ENCODE peak calls at places on chromosomes 1 and 21, in nine cellular contexts. One of them, this sample, is unnamed.

GRCh38 chr1:199312626-199313025 is 673.8 kb downstream of the PTPRC start:
- DNase-seq in kidney tubule cell: no peak
- DNase-seq in HEK293T: no peak
- DNase-seq in mesendoderm: no peak
- DNase-seq in choroid plexus epithelial cell: no peak
- DNase-seq in astrocyte of the cerebellum: no peak
- DNase-seq in dermis blood vessel endothelial cell: no peak
- DNase-seq in neural progenitor cell: no peak
- DNase-seq in kidney glomerular epithelial cell: no peak
- DNase-seq in this sample: no peak

GRCh38 chr1:192513697-192514096 is 61.9 kb upstream of the RGS1 start:
- DNase-seq in kidney tubule cell: no peak
- DNase-seq in choroid plexus epithelial cell: no peak
- DNase-seq in dermis blood vessel endothelial cell: peak
- DNase-seq in HEK293T: no peak
- DNase-seq in mesendoderm: peak
- DNase-seq in astrocyte of the cerebellum: no peak
- DNase-seq in neural progenitor cell: no peak
- DNase-seq in kidney glomerular epithelial cell: no peak
- DNase-seq in this sample: no peak

GRCh38 chr1:207002731-207003146 is 29.8 kb downstream of the C1orf116 start:
- DNase-seq in dermis blood vessel endothelial cell: no peak
- DNase-seq in astrocyte of the cerebellum: peak
- DNase-seq in kidney tubule cell: no peak
- DNase-seq in mesendoderm: no peak
- DNase-seq in kidney glomerular epithelial cell: no peak
- DNase-seq in HEK293T: no peak
- DNase-seq in neural progenitor cell: no peak
- DNase-seq in choroid plexus epithelial cell: peak
- DNase-seq in this sample: no peak

GRCh38 chr1:37509181-37509580 is 5.4 kb downstream of the MEAF6 start:
- DNase-seq in neural progenitor cell: peak
- DNase-seq in mesendoderm: peak
- DNase-seq in dermis blood vessel endothelial cell: peak
- DNase-seq in choroid plexus epithelial cell: peak
- DNase-seq in HEK293T: peak
- DNase-seq in astrocyte of the cerebellum: peak
- DNase-seq in kidney glomerular epithelial cell: no peak
- DNase-seq in kidney tubule cell: peak
- DNase-seq in this sample: peak

GRCh38 chr1:68551459-68551858 is 54.6 kb upstream of the DEPDC1 start:
- DNase-seq in mesendoderm: no peak
- DNase-seq in neural progenitor cell: no peak
- DNase-seq in dermis blood vessel endothelial cell: peak
- DNase-seq in astrocyte of the cerebellum: no peak
- DNase-seq in kidney tubule cell: no peak
- DNase-seq in HEK293T: no peak
- DNase-seq in kidney glomerular epithelial cell: no peak
- DNase-seq in choroid plexus epithelial cell: no peak
- DNase-seq in this sample: no peak

GRCh38 chr1:176450526-176450925 is 12.4 kb upstream of the PAPPA2 start:
- DNase-seq in astrocyte of the cerebellum: no peak
- DNase-seq in choroid plexus epithelial cell: no peak
- DNase-seq in neural progenitor cell: no peak
- DNase-seq in kidney tubule cell: peak
- DNase-seq in HEK293T: no peak
- DNase-seq in dermis blood vessel endothelial cell: no peak
- DNase-seq in kidney glomerular epithelial cell: peak
- DNase-seq in mesendoderm: no peak
- DNase-seq in this sample: peak

GRCh38 chr1:48039088-48040049 is 42.2 kb upstream of the TRABD2B start:
- DNase-seq in kidney tubule cell: peak
- DNase-seq in HEK293T: no peak
- DNase-seq in choroid plexus epithelial cell: peak
- DNase-seq in kidney glomerular epithelial cell: peak
- DNase-seq in astrocyte of the cerebellum: no peak
- DNase-seq in dermis blood vessel endothelial cell: no peak
- DNase-seq in mesendoderm: no peak
- DNase-seq in neural progenitor cell: no peak
- DNase-seq in this sample: peak

GRCh38 chr1:238232036-238232744 is 341.5 kb upstream of the ZP4 start:
- DNase-seq in kidney tubule cell: no peak
- DNase-seq in dermis blood vessel endothelial cell: no peak
- DNase-seq in kidney glomerular epithelial cell: no peak
- DNase-seq in astrocyte of the cerebellum: no peak
- DNase-seq in mesendoderm: no peak
- DNase-seq in neural progenitor cell: no peak
- DNase-seq in HEK293T: no peak
- DNase-seq in choroid plexus epithelial cell: no peak
- DNase-seq in this sample: no peak

GRCh38 chr1:226870323-226871046 is at the start of gene PSEN2:
- DNase-seq in kidney tubule cell: peak
- DNase-seq in neural progenitor cell: peak
- DNase-seq in astrocyte of the cerebellum: no peak
- DNase-seq in dermis blood vessel endothelial cell: peak
- DNase-seq in HEK293T: peak
- DNase-seq in mesendoderm: peak
- DNase-seq in choroid plexus epithelial cell: peak
- DNase-seq in kidney glomerular epithelial cell: peak
- DNase-seq in this sample: peak

GRCh38 chr1:23525558-23526174 is 5.4 kb downstream of the E2F2 start:
- DNase-seq in dermis blood vessel endothelial cell: no peak
- DNase-seq in kidney tubule cell: no peak
- DNase-seq in mesendoderm: no peak
- DNase-seq in kidney glomerular epithelial cell: no peak
- DNase-seq in choroid plexus epithelial cell: no peak
- DNase-seq in astrocyte of the cerebellum: no peak
- DNase-seq in neural progenitor cell: no peak
- DNase-seq in HEK293T: no peak
- DNase-seq in this sample: no peak

GRCh38 chr1:38138498-38139233 is 92.1 kb upstream of the POU3F1 start:
- DNase-seq in kidney tubule cell: peak
- DNase-seq in dermis blood vessel endothelial cell: peak
- DNase-seq in neural progenitor cell: peak
- DNase-seq in HEK293T: no peak
- DNase-seq in kidney glomerular epithelial cell: peak
- DNase-seq in mesendoderm: peak
- DNase-seq in astrocyte of the cerebellum: peak
- DNase-seq in choroid plexus epithelial cell: peak
- DNase-seq in this sample: peak

GRCh38 chr21:34126269-34126668 is 52.9 kb downstream of the MRPS6 start:
- DNase-seq in astrocyte of the cerebellum: peak
- DNase-seq in neural progenitor cell: peak
- DNase-seq in mesendoderm: peak
- DNase-seq in dermis blood vessel endothelial cell: peak
- DNase-seq in choroid plexus epithelial cell: peak
- DNase-seq in kidney glomerular epithelial cell: peak
- DNase-seq in HEK293T: no peak
- DNase-seq in kidney tubule cell: peak
- DNase-seq in this sample: no peak

GRCh38 chr1:6438047-6438525 is 13.5 kb downstream of the ESPN start:
- DNase-seq in astrocyte of the cerebellum: peak
- DNase-seq in neural progenitor cell: peak
- DNase-seq in kidney tubule cell: peak
- DNase-seq in HEK293T: peak
- DNase-seq in dermis blood vessel endothelial cell: peak
- DNase-seq in mesendoderm: peak
- DNase-seq in choroid plexus epithelial cell: peak
- DNase-seq in kidney glomerular epithelial cell: peak
- DNase-seq in this sample: peak

GRCh38 chr1:232599178-232600041 is 30.5 kb downstream of the SIPA1L2 start:
- DNase-seq in kidney glomerular epithelial cell: peak
- DNase-seq in choroid plexus epithelial cell: no peak
- DNase-seq in kidney tubule cell: peak
- DNase-seq in neural progenitor cell: no peak
- DNase-seq in mesendoderm: peak
- DNase-seq in HEK293T: no peak
- DNase-seq in astrocyte of the cerebellum: no peak
- DNase-seq in dermis blood vessel endothelial cell: no peak
- DNase-seq in this sample: no peak

GRCh38 chr1:66364578-66365391 is 169.2 kb upstream of the SGIP1 start:
- DNase-seq in astrocyte of the cerebellum: no peak
- DNase-seq in kidney tubule cell: peak
- DNase-seq in kidney glomerular epithelial cell: peak
- DNase-seq in choroid plexus epithelial cell: no peak
- DNase-seq in neural progenitor cell: no peak
- DNase-seq in dermis blood vessel endothelial cell: no peak
- DNase-seq in mesendoderm: no peak
- DNase-seq in HEK293T: no peak
- DNase-seq in this sample: no peak

GRCh38 chr1:1207254-1207902 is 986 bp upstream of the TNFRSF18 start:
- DNase-seq in HEK293T: no peak
- DNase-seq in mesendoderm: no peak
- DNase-seq in astrocyte of the cerebellum: no peak
- DNase-seq in dermis blood vessel endothelial cell: no peak
- DNase-seq in neural progenitor cell: no peak
- DNase-seq in kidney glomerular epithelial cell: no peak
- DNase-seq in choroid plexus epithelial cell: no peak
- DNase-seq in kidney tubule cell: no peak
- DNase-seq in this sample: no peak

GRCh38 chr1:178389441-178389840 is 107.3 kb downstream of the CLEC20A start:
- DNase-seq in mesendoderm: no peak
- DNase-seq in kidney tubule cell: no peak
- DNase-seq in dermis blood vessel endothelial cell: peak
- DNase-seq in choroid plexus epithelial cell: peak
- DNase-seq in neural progenitor cell: no peak
- DNase-seq in astrocyte of the cerebellum: no peak
- DNase-seq in kidney glomerular epithelial cell: no peak
- DNase-seq in HEK293T: no peak
- DNase-seq in this sample: no peak

GRCh38 chr1:118978914-118979701 is 9.0 kb downstream of the TBX15 start:
- DNase-seq in dermis blood vessel endothelial cell: no peak
- DNase-seq in choroid plexus epithelial cell: no peak
- DNase-seq in neural progenitor cell: peak
- DNase-seq in astrocyte of the cerebellum: no peak
- DNase-seq in HEK293T: no peak
- DNase-seq in kidney glomerular epithelial cell: no peak
- DNase-seq in kidney tubule cell: no peak
- DNase-seq in mesendoderm: peak
- DNase-seq in this sample: no peak

GRCh38 chr21:33011462-33011861 is 14.3 kb upstream of the OLIG2 start:
- DNase-seq in kidney tubule cell: peak
- DNase-seq in mesendoderm: no peak
- DNase-seq in HEK293T: no peak
- DNase-seq in dermis blood vessel endothelial cell: no peak
- DNase-seq in neural progenitor cell: no peak
- DNase-seq in astrocyte of the cerebellum: no peak
- DNase-seq in choroid plexus epithelial cell: peak
- DNase-seq in kidney glomerular epithelial cell: peak
- DNase-seq in this sample: peak

GRCh38 chr1:211897011-211897410 is 66.4 kb upstream of the LPGAT1 start:
- DNase-seq in kidney glomerular epithelial cell: no peak
- DNase-seq in dermis blood vessel endothelial cell: no peak
- DNase-seq in choroid plexus epithelial cell: peak
- DNase-seq in HEK293T: no peak
- DNase-seq in astrocyte of the cerebellum: no peak
- DNase-seq in neural progenitor cell: no peak
- DNase-seq in mesendoderm: no peak
- DNase-seq in kidney tubule cell: no peak
- DNase-seq in this sample: no peak

GRCh38 chr1:38783659-38784229 is 75.8 kb downstream of the RRAGC start:
- DNase-seq in astrocyte of the cerebellum: no peak
- DNase-seq in kidney tubule cell: peak
- DNase-seq in kidney glomerular epithelial cell: peak
- DNase-seq in choroid plexus epithelial cell: no peak
- DNase-seq in mesendoderm: no peak
- DNase-seq in dermis blood vessel endothelial cell: no peak
- DNase-seq in HEK293T: peak
- DNase-seq in neural progenitor cell: peak
- DNase-seq in this sample: peak

GRCh38 chr1:200217703-200218102 is 190.2 kb downstream of the NR5A2 start:
- DNase-seq in kidney glomerular epithelial cell: no peak
- DNase-seq in neural progenitor cell: no peak
- DNase-seq in astrocyte of the cerebellum: no peak
- DNase-seq in dermis blood vessel endothelial cell: no peak
- DNase-seq in choroid plexus epithelial cell: no peak
- DNase-seq in HEK293T: no peak
- DNase-seq in kidney tubule cell: no peak
- DNase-seq in mesendoderm: no peak
- DNase-seq in this sample: no peak

GRCh38 chr1:23927097-23927496 is 13.9 kb upstream of the CNR2 start:
- DNase-seq in HEK293T: no peak
- DNase-seq in dermis blood vessel endothelial cell: no peak
- DNase-seq in kidney tubule cell: no peak
- DNase-seq in astrocyte of the cerebellum: no peak
- DNase-seq in mesendoderm: no peak
- DNase-seq in choroid plexus epithelial cell: no peak
- DNase-seq in kidney glomerular epithelial cell: no peak
- DNase-seq in neural progenitor cell: no peak
- DNase-seq in this sample: no peak

GRCh38 chr1:30856260-30856790 is 52.2 kb downstream of the SDC3 start:
- DNase-seq in choroid plexus epithelial cell: peak
- DNase-seq in dermis blood vessel endothelial cell: peak
- DNase-seq in HEK293T: peak
- DNase-seq in kidney tubule cell: no peak
- DNase-seq in astrocyte of the cerebellum: no peak
- DNase-seq in mesendoderm: no peak
- DNase-seq in kidney glomerular epithelial cell: no peak
- DNase-seq in neural progenitor cell: peak
- DNase-seq in this sample: no peak

GRCh38 chr1:15152318-15153183 is 996 bp upstream of the TMEM51 start:
- DNase-seq in HEK293T: peak
- DNase-seq in astrocyte of the cerebellum: peak
- DNase-seq in kidney glomerular epithelial cell: peak
- DNase-seq in choroid plexus epithelial cell: peak
- DNase-seq in dermis blood vessel endothelial cell: peak
- DNase-seq in neural progenitor cell: peak
- DNase-seq in mesendoderm: peak
- DNase-seq in kidney tubule cell: peak
- DNase-seq in this sample: peak

GRCh38 chr1:26582836-26583460 is 53.4 kb downstream of the RPS6KA1 start:
- DNase-seq in dermis blood vessel endothelial cell: no peak
- DNase-seq in astrocyte of the cerebellum: no peak
- DNase-seq in neural progenitor cell: no peak
- DNase-seq in choroid plexus epithelial cell: peak
- DNase-seq in HEK293T: no peak
- DNase-seq in mesendoderm: no peak
- DNase-seq in kidney tubule cell: peak
- DNase-seq in kidney glomerular epithelial cell: peak
- DNase-seq in this sample: peak

GRCh38 chr1:200240655-200241054 is 169.2 kb downstream of the ZNF281 start:
- DNase-seq in astrocyte of the cerebellum: no peak
- DNase-seq in kidney glomerular epithelial cell: no peak
- DNase-seq in kidney tubule cell: no peak
- DNase-seq in mesendoderm: peak
- DNase-seq in choroid plexus epithelial cell: peak
- DNase-seq in neural progenitor cell: no peak
- DNase-seq in HEK293T: no peak
- DNase-seq in dermis blood vessel endothelial cell: peak
- DNase-seq in this sample: no peak

GRCh38 chr1:91578320-91579109 is 77.9 kb downstream of the CDC7 start:
- DNase-seq in astrocyte of the cerebellum: no peak
- DNase-seq in neural progenitor cell: no peak
- DNase-seq in kidney tubule cell: peak
- DNase-seq in dermis blood vessel endothelial cell: no peak
- DNase-seq in mesendoderm: no peak
- DNase-seq in kidney glomerular epithelial cell: no peak
- DNase-seq in choroid plexus epithelial cell: no peak
- DNase-seq in HEK293T: no peak
- DNase-seq in this sample: no peak

GRCh38 chr21:42864286-42864685 is 15.1 kb downstream of the WDR4 start:
- DNase-seq in astrocyte of the cerebellum: no peak
- DNase-seq in HEK293T: no peak
- DNase-seq in mesendoderm: no peak
- DNase-seq in dermis blood vessel endothelial cell: no peak
- DNase-seq in kidney glomerular epithelial cell: no peak
- DNase-seq in choroid plexus epithelial cell: no peak
- DNase-seq in neural progenitor cell: no peak
- DNase-seq in kidney tubule cell: no peak
- DNase-seq in this sample: no peak

GRCh38 chr1:54811739-54812655 is 10.9 kb upstream of the TTC22 start:
- DNase-seq in astrocyte of the cerebellum: no peak
- DNase-seq in dermis blood vessel endothelial cell: no peak
- DNase-seq in kidney glomerular epithelial cell: no peak
- DNase-seq in mesendoderm: no peak
- DNase-seq in HEK293T: no peak
- DNase-seq in neural progenitor cell: no peak
- DNase-seq in choroid plexus epithelial cell: no peak
- DNase-seq in kidney tubule cell: no peak
- DNase-seq in this sample: no peak

GRCh38 chr1:84168783-84169182 is 24.7 kb downstream of the PRKACB start:
- DNase-seq in HEK293T: no peak
- DNase-seq in neural progenitor cell: no peak
- DNase-seq in mesendoderm: no peak
- DNase-seq in astrocyte of the cerebellum: no peak
- DNase-seq in choroid plexus epithelial cell: no peak
- DNase-seq in dermis blood vessel endothelial cell: no peak
- DNase-seq in kidney glomerular epithelial cell: no peak
- DNase-seq in kidney tubule cell: no peak
- DNase-seq in this sample: no peak

This sample was measured in ACHN.